ENCODE peak calls at places on chromosome 21, in five cellular contexts. One of them, this sample, is unnamed.

GRCh38 chr21:38938343-38938742 is 132.6 kb downstream of the ETS2 start:
- DNase-seq in K562: no peak
- DNase-seq in right lobe of liver: no peak
- DNase-seq in adrenal gland: no peak
- DNase-seq in transverse colon: no peak
- DNase-seq in this sample: no peak

GRCh38 chr21:28337319-28337718 is 655.4 kb downstream of the LTN1 start:
- DNase-seq in transverse colon: no peak
- DNase-seq in K562: no peak
- DNase-seq in adrenal gland: no peak
- DNase-seq in right lobe of liver: no peak
- DNase-seq in this sample: no peak

GRCh38 chr21:42526379-42526727 is 12.7 kb downstream of the SLC37A1 start:
- DNase-seq in K562: no peak
- DNase-seq in adrenal gland: peak; percentile 55
- DNase-seq in right lobe of liver: peak; percentile 90
- DNase-seq in transverse colon: peak; percentile 91
- DNase-seq in this sample: no peak

GRCh38 chr21:36097427-36098230 is 27.8 kb downstream of the CBR1 start:
- DNase-seq in transverse colon: no peak
- DNase-seq in adrenal gland: no peak
- DNase-seq in right lobe of liver: no peak
- DNase-seq in K562: peak; percentile 67
- DNase-seq in this sample: no peak

GRCh38 chr21:34617753-34618339 is 2.9 kb upstream of the RCAN1 start:
- DNase-seq in adrenal gland: no peak
- DNase-seq in right lobe of liver: no peak
- DNase-seq in K562: no peak
- DNase-seq in transverse colon: no peak
- DNase-seq in this sample: no peak

GRCh38 chr21:43597052-43597451 is 62.2 kb downstream of the HSF2BP start:
- DNase-seq in adrenal gland: peak; percentile 30
- DNase-seq in transverse colon: no peak
- DNase-seq in right lobe of liver: no peak
- DNase-seq in K562: no peak
- DNase-seq in this sample: no peak

GRCh38 chr21:25457411-25457810 is 149.9 kb downstream of the MRPL39 start:
- DNase-seq in adrenal gland: no peak
- DNase-seq in transverse colon: no peak
- DNase-seq in right lobe of liver: no peak
- DNase-seq in K562: no peak
- DNase-seq in this sample: no peak

GRCh38 chr21:34886554-34887385 is 162.3 kb downstream of the RUNX1 start:
- DNase-seq in right lobe of liver: peak; percentile 65
- DNase-seq in transverse colon: peak; percentile 37
- DNase-seq in adrenal gland: peak; percentile 25
- DNase-seq in K562: peak; percentile 41
- DNase-seq in this sample: peak; percentile 64

GRCh38 chr21:31607791-31608190 is 51.7 kb upstream of the SOD1 start:
- DNase-seq in transverse colon: no peak
- DNase-seq in right lobe of liver: no peak
- DNase-seq in K562: no peak
- DNase-seq in adrenal gland: no peak
- DNase-seq in this sample: no peak

DNA sequence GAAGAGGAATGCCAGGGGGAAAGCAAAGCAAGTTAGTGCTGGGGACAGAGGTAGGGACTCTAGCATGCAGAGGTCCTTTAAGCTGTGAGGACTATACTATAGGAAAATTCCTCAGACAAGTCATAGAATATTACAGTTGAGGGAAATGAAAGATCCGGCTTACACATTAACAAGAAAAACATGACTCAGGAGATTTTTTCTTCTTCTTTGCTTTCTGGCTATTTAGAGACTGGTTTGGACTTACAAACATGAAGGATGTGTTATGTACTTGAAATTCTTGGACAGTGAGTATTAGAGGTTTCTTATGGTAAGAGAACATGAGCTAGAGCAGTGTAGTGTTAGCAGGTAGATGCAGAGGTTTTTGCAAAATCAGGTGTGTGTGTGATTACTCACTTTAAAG is 24.9 kb downstream of the USP25 start:
- DNase-seq in right lobe of liver: no peak
- DNase-seq in adrenal gland: no peak
- DNase-seq in transverse colon: no peak
- DNase-seq in K562: no peak
- DNase-seq in this sample: peak; percentile 11
- TF ChIP-seq POLR2A in right lobe of liver: no peak
- TF ChIP-seq POLR2A in adrenal gland: no peak
- TF ChIP-seq POLR2A in transverse colon: no peak
- TF ChIP-seq POLR2A in K562: no peak
- TF ChIP-seq POLR2A in this sample: no peak

GRCh38 chr21:41444703-41445464 is 18.8 kb downstream of the MX1 start:
- DNase-seq in right lobe of liver: no peak
- DNase-seq in K562: no peak
- DNase-seq in transverse colon: peak; percentile 2
- DNase-seq in adrenal gland: no peak
- DNase-seq in this sample: no peak

GRCh38 chr21:41446571-41446970 is 20.5 kb downstream of the MX1 start:
- DNase-seq in right lobe of liver: no peak
- DNase-seq in transverse colon: no peak
- DNase-seq in K562: no peak
- DNase-seq in adrenal gland: no peak
- DNase-seq in this sample: no peak

GRCh38 chr21:41443562-41443961 is 17.5 kb downstream of the MX1 start:
- DNase-seq in transverse colon: no peak
- DNase-seq in K562: no peak
- DNase-seq in right lobe of liver: no peak
- DNase-seq in adrenal gland: no peak
- DNase-seq in this sample: no peak

GRCh38 chr21:41447356-41447755 is 21.3 kb downstream of the MX1 start:
- DNase-seq in right lobe of liver: no peak
- DNase-seq in adrenal gland: no peak
- DNase-seq in transverse colon: no peak
- DNase-seq in K562: no peak
- DNase-seq in this sample: no peak

DNA sequence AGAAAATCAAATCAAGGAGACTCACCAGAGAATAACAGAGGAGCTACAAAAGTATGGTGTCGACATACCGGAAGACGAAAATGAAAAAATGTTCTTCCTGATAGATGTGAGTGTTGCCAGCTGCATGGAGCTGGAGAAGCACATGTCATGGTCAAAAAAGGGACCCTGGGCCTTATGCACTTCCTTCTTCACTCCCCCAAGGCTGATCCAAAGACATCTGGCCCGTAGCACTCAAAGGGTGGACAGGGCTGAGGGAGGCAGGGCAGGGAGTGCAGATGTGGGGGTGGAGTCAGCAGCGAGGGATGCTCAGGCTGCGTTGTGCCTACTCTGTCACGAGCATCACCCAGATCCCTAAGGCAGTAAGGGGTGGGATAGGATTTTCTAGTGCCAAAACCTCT is 19.4 kb downstream of the MX1 start:
- DNase-seq in transverse colon: peak; percentile 1
- DNase-seq in right lobe of liver: no peak
- DNase-seq in adrenal gland: no peak
- DNase-seq in K562: no peak
- DNase-seq in this sample: no peak
- TF ChIP-seq POLR2A in transverse colon: no peak
- TF ChIP-seq POLR2A in right lobe of liver: no peak
- TF ChIP-seq POLR2A in adrenal gland: no peak
- TF ChIP-seq POLR2A in K562: no peak
- TF ChIP-seq POLR2A in this sample: no peak

DNA sequence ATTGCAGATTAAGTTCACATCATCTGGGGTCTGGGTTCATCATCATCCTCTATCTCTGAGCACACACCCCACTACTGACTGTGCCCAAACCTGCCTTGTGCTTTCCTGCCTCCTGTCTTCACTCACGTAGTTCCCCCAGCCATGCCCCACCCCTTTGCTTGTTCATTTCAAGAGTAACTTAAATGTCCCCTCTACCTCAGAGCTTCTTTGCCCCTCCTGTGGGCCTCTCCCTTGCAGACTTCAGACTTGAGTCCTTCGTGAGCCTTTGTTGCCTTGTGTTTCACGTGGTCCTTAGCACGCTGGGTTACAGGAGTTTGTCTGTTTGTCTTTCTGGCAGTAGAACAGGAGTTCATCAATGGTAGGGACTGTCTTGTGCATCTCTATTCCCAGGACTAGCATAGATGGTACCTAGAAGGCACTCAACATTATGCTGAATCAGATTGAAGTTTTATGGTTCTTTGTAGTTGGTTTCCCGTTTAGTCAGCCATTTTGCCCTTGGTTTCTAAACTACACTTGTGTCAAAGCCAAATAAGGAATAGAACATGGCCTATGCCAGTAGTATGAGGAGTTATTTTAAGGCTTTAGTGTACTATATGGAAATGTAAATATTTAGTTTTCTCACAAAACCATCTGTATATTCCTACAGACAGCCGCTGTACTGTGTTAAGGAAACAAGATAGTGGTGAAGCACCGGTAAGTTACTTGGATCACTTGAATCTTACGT is 86.2 kb downstream of the TTC3 start:
- DNase-seq in K562: no peak
- DNase-seq in transverse colon: no peak
- DNase-seq in adrenal gland: no peak
- DNase-seq in right lobe of liver: no peak
- DNase-seq in this sample: no peak
- TF ChIP-seq POLR2A in K562: no peak
- TF ChIP-seq POLR2A in transverse colon: no peak
- TF ChIP-seq POLR2A in adrenal gland: no peak
- TF ChIP-seq POLR2A in right lobe of liver: no peak
- TF ChIP-seq POLR2A in this sample: no peak

DNA sequence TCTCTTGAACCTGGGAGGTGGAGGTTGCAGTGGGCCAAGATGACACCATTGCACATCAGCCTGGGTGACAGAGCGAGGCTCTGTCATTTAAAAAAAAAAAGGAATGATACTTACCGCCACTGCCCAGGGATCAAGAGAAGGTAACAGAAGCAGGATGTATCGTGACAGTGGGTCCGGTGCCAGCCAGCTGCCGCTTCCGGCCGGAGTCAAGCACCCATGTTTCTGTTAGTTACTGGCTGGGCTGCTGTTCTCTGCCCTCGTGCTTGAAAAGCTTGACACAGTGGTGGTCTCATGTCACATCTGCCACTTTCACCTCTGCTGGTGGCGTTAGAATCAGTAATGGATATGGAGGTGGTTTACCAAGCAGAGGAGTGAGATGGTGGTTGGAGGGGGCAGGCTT is 21.0 kb downstream of the IFNGR2 start:
- DNase-seq in adrenal gland: no peak
- DNase-seq in right lobe of liver: no peak
- DNase-seq in transverse colon: no peak
- DNase-seq in K562: no peak
- DNase-seq in this sample: no peak
- TF ChIP-seq POLR2A in adrenal gland: no peak
- TF ChIP-seq POLR2A in right lobe of liver: no peak
- TF ChIP-seq POLR2A in transverse colon: no peak
- TF ChIP-seq POLR2A in K562: no peak
- TF ChIP-seq POLR2A in this sample: no peak

GRCh38 chr21:41435728-41436127 is 9.7 kb downstream of the MX1 start:
- DNase-seq in adrenal gland: no peak
- DNase-seq in transverse colon: no peak
- DNase-seq in right lobe of liver: no peak
- DNase-seq in K562: no peak
- DNase-seq in this sample: no peak

GRCh38 chr21:41439245-41439644 is 13.2 kb downstream of the MX1 start:
- DNase-seq in right lobe of liver: no peak
- DNase-seq in K562: no peak
- DNase-seq in adrenal gland: no peak
- DNase-seq in transverse colon: no peak
- DNase-seq in this sample: no peak

GRCh38 chr21:41441546-41441945 is 15.5 kb downstream of the MX1 start:
- DNase-seq in transverse colon: no peak
- DNase-seq in right lobe of liver: no peak
- DNase-seq in K562: no peak
- DNase-seq in adrenal gland: no peak
- DNase-seq in this sample: no peak

GRCh38 chr21:41438425-41439113 is 12.5 kb downstream of the MX1 start:
- DNase-seq in K562: no peak
- DNase-seq in right lobe of liver: no peak
- DNase-seq in transverse colon: no peak
- DNase-seq in adrenal gland: no peak
- DNase-seq in this sample: no peak

GRCh38 chr21:41437754-41438153 is 11.7 kb downstream of the MX1 start:
- DNase-seq in transverse colon: no peak
- DNase-seq in adrenal gland: no peak
- DNase-seq in right lobe of liver: no peak
- DNase-seq in K562: no peak
- DNase-seq in this sample: no peak
- TF ChIP-seq POLR2A in transverse colon: no peak
- TF ChIP-seq POLR2A in adrenal gland: no peak
- TF ChIP-seq POLR2A in right lobe of liver: no peak
- TF ChIP-seq POLR2A in K562: no peak
- TF ChIP-seq POLR2A in this sample: no peak

This sample was measured in erythroblast.